ENCODE peak calls at places on chromosomes 2 and 18, in four cellular contexts. P is cardiac fibroblast, Q is foreskin fibroblast, R is fibroblast of lung. Y is an unnamed sample.
A peak's percentile ranks its signal among the peaks of the same experiment; 100 is the strongest.

GRCh38 chr18:61435064-61435652 is 101.9 kb downstream of the CDH20 start:
- DNase-seq in R (peak; percentile 11), Q (peak; percentile 35), P (peak; percentile 5), Y (peak; percentile 8)

GRCh38 chr2:152762202-152762601 is 43.8 kb downstream of the ARL6IP6 start:
- DNase-seq in R (peak; percentile 95), Q (peak; percentile 89), P (peak; percentile 90), Y (peak; percentile 91)

GRCh38 chr2:236257575-236257974 is 6.6 kb downstream of the ASB18 start:
- DNase-seq in P (no peak), Q (no peak), R (no peak), Y (no peak)

GRCh38 chr2:234705108-234705507 is 208.2 kb upstream of the ARL4C start:
- DNase-seq in Q (peak; percentile 74), R (peak; percentile 55), P (no peak), Y (peak; percentile 42)

GRCh38 chr2:73291461-73292315 is 1.7 kb downstream of the EGR4 start:
- DNase-seq in Q (peak; percentile 19), R (no peak), P (no peak), Y (no peak)

GRCh38 chr2:38751847-38752410 is 768 bp upstream of the SRSF7 start:
- DNase-seq in R (no peak), Q (no peak), P (no peak), Y (no peak)

GRCh38 chr18:3649559-3650426 is 199.8 kb downstream of the TGIF1 start:
- DNase-seq in Q (peak; percentile 68), P (peak; percentile 71), R (peak; percentile 77), Y (peak; percentile 76)

GRCh38 chr2:219446101-219446504 is 11.5 kb downstream of the SPEG start:
- DNase-seq in Q (peak; percentile 68), R (peak; percentile 63), P (peak; percentile 93), Y (peak; percentile 71)

GRCh38 chr2:28956890-28957289 is 24.2 kb upstream of the TOGARAM2 start:
- DNase-seq in R (peak; percentile 26), P (peak; percentile 15), Q (peak; percentile 77), Y (peak; percentile 5)

GRCh38 chr18:23844991-23845680 is 155.9 kb downstream of the LAMA3 start:
- DNase-seq in P (peak; percentile 42), Q (no peak), R (no peak), Y (peak; percentile 57)

GRCh38 chr18:44464401-44465185 is 216.1 kb upstream of the SETBP1 start:
- DNase-seq in R (peak; percentile 56), P (no peak), Q (peak; percentile 76), Y (peak; percentile 12)

GRCh38 chr2:138019289-138019688 is 55.0 kb downstream of the HNMT start:
- DNase-seq in R (no peak), P (no peak), Q (no peak), Y (no peak)

GRCh38 chr2:191061381-191061982 is 47.5 kb upstream of the STAT1 start:
- DNase-seq in P (no peak), R (no peak), Q (no peak), Y (no peak)

GRCh38 chr2:68280316-68280715 is 28.0 kb upstream of the PPP3R1 start:
- DNase-seq in P (no peak), R (no peak), Q (no peak), Y (no peak)

GRCh38 chr2:37919631-37920032 is 5.5 kb upstream of the RMDN2 start:
- DNase-seq in P (peak; percentile 49), R (no peak), Q (no peak), Y (no peak)

GRCh38 chr2:25983735-25984134 is 1.4 kb upstream of the KIF3C start:
- DNase-seq in Q (no peak), R (no peak), P (peak; percentile 63), Y (no peak)

GRCh38 chr2:8412082-8412481 is 269.8 kb upstream of the ID2 start:
- DNase-seq in Q (no peak), P (no peak), R (peak; percentile 33), Y (peak; percentile 35)

GRCh38 chr2:64857581-64858471 is 131.4 kb upstream of the SLC1A4 start:
- DNase-seq in Q (peak; percentile 78), P (peak; percentile 99), R (peak; percentile 90), Y (peak; percentile 92)

GRCh38 chr2:218398437-218399390 is 954 bp upstream of the CTDSP1 start:
- DNase-seq in Q (peak; percentile 91), P (peak; percentile 88), R (peak; percentile 73), Y (peak; percentile 86)

GRCh38 chr18:28831476-28831875 is 654.5 kb upstream of the CDH2 start:
- DNase-seq in R (no peak), Q (peak; percentile 12), P (no peak), Y (peak; percentile 47)

GRCh38 chr18:46072959-46073358 is 899 bp upstream of the PSTPIP2 start:
- DNase-seq in R (no peak), P (no peak), Q (no peak), Y (no peak)

GRCh38 chr18:29062921-29063320 is 886.0 kb upstream of the CDH2 start:
- DNase-seq in R (no peak), P (no peak), Q (no peak), Y (peak; percentile 13)

GRCh38 chr2:88133875-88134274 is 6.0 kb upstream of the FABP1 start:
- DNase-seq in R (no peak), P (no peak), Q (no peak), Y (no peak)

DNA sequence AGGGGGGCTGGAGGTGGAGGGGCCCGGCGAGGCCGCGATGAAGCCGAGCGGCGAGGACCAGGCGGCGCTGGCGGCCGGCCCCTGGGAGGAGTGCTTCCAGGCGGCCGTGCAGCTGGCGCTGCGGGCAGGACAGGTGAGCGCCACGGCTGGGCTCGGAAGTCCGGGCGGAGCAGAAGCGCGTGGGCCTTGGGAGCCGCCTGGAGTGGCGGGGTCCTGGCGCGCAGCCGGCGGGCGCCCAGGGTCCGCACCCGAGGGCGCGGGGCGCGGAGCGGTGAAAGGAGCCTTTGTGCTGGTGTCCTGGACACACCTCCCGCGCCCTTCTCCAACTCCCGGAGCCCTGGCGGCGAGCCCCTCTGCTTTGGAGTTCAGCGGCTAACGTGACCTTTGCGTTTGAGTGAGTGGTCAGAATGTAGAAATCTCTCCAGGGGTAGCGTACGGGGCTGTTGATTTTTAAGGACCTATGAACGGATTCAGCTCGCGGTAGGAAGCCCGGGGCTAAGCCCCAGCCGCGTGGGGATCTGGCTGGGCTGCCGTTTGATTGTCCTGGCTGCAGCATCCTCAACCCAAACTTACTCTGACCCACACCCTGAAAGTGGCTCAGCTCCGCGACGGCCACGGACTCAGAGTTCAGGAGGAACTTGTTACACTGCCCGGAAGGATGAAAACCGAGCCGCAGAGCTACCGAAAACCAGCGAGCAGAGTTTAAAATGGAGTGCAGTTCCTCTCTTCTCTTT is 493 bp downstream of the IMPA2 start:
- DNase-seq in R (peak; percentile 30), P (peak; percentile 36), Q (peak; percentile 56), Y (peak; percentile 13)
- TF ChIP-seq CTCF in R (no peak), P (no peak), Q (no peak), Y (no peak)

GRCh38 chr2:168465594-168465993 is 9.5 kb downstream of the CERS6 start:
- DNase-seq in P (peak; percentile 38), R (peak; percentile 76), Q (peak; percentile 17), Y (no peak)

GRCh38 chr2:168466834-168467565 is 10.9 kb downstream of the CERS6 start:
- DNase-seq in R (no peak), Q (no peak), P (no peak), Y (no peak)

GRCh38 chr2:168468354-168468753 is 12.3 kb downstream of the CERS6 start:
- DNase-seq in R (no peak), P (no peak), Q (no peak), Y (no peak)

GRCh38 chr2:168467729-168468128 is 11.7 kb downstream of the CERS6 start:
- DNase-seq in R (no peak), P (no peak), Q (no peak), Y (no peak)

DNA sequence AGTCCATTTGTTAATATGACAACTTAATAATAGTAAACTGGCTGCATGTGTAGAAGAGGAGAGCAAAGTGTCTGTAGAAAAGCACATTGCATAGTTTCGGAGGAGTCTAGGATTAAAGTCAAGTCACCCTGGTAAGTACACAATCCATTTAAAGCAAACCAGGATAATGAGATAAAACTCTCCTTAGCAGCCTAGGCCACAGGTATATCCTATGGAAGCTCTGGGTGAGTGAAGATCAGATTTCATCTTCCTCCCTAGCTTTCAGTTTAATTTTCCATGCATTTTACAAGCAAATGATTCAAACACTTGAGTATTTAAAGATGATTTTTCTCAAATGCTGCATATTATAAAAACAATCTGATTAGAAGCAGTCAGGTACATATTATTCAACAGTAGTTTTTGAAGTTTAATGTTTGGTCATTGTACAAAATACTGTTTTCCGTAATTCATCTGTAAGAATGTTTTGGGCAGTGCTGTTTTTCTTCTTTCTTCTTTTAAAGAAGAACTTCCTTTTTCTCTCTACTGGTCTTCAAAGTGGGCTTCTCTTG is 10.2 kb downstream of the CERS6 start:
- DNase-seq in P (no peak), Q (no peak), R (no peak), Y (no peak)
- H3K4me3 ChIP-seq in P (no peak overlapping the region), Q (no peak overlapping the region), R (peak overlapping the region; percentile 10), Y (no peak overlapping the region)

DNA sequence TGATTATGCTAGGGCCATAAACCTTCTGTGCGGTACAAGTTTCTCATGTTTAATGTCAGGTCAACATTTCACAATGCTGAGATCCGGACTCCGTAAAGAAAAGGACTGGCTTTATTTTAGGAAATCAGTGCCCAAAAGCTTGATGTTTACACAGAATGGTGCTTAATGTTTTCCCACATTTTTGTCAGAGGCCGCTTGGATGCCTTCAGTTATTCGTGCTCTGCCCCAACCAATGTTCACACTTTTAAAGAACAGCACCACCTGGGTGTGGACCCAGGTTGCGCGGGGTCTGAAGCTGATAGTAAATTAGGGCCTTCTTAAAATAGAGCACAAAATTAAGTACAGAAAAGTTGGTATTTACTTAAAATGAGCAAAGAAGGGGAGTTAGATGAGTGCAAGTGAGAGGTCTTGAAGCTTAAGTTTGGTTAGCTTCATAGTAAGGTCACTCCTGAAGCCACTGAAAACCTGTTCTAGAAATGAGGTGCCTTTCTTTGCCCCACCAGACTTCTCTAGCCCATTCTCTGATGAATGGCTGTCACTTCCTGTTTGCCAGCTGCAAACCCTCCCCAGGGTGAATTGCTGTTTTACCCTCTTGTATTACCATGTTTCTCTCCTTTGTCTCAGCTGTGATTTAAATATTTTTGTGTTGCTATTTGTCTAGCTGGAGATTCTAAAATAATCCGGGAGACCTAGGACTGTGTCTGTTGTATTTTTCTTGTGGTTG is 20.5 kb downstream of the SLC3A1 start:
- DNase-seq in R (no peak), Q (no peak), P (no peak), Y (no peak)
- TF ChIP-seq CTCF in R (no peak), Q (no peak), P (peak; percentile 4), Y (peak; percentile 16)

DNA sequence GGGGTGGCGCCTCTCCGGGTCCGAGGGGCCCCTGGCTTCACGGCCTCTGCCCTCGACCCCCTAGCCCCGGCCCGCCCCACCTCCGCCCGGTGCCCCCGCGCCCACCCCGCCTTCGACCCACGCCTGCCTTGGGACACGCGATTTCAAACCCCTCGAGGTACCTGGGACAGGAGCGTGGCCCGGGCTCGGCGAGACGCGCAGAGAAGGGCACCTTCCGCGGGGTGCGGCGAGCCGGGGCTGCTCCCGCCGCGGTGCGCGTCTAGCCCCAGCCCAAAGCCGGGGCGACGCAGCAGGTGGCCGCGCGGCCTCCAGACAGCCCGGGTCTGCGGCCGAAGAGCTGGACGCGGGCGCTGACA is 270 bp downstream of the CRACDL start:
- DNase-seq in P (no peak), R (no peak), Q (no peak), Y (no peak)
- H3K4me3 ChIP-seq in P (no peak overlapping the region), R (no peak overlapping the region), Q (no peak overlapping the region), Y (no peak overlapping the region)

GRCh38 chr2:158456309-158457066 is at the start of the genes CCDC148 and PKP4:
- DNase-seq in Q (peak; percentile 98), P (peak; percentile 93), R (peak; percentile 88), Y (peak; percentile 90)
- TF ChIP-seq CTCF in Q (peak; percentile 5), P (peak; percentile 36), R (peak; percentile 15), Y (peak; percentile 37)

GRCh38 chr2:223959688-223960087 is 2.4 kb downstream of the MRPL44 start:
- DNase-seq in P (peak; percentile 69), R (peak; percentile 28), Q (peak; percentile 52), Y (peak; percentile 56)
- H3K4me3 ChIP-seq in P (no peak overlapping the region), R (no peak overlapping the region), Q (peak overlapping the region; percentile 6), Y (peak overlapping the region; percentile 4)

Y was measured in AG10803.